ENCODE peak calls at places on chromosome 2, in eight cellular contexts. X, P, G, H, W, K, U and C are unnamed samples. For H3K4me1 and H3K9me3, the result is how much of the 10 kb centered on the place peaks cover.

GRCh38 chr2:127663566-127664064 is 11.7 kb downstream of the LIMS2 start:
- DNase-seq in H (peak), X (no peak), W (no peak), K (no peak), G (no peak), P (no peak), U (no peak), C (no peak)

GRCh38 chr2:217331577-217332139 is 471.8 kb upstream of the TNP1 start:
- DNase-seq in P (no peak), X (no peak), H (no peak), G (peak), K (no peak), U (no peak), W (no peak), C (no peak)

GRCh38 chr2:70181363-70181956 is 9.4 kb downstream of the C2orf42 start:
- DNase-seq in G (no peak), H (peak), W (no peak), X (no peak), K (no peak), U (no peak), P (no peak), C (no peak)

GRCh38 chr2:72332720-72333119 is 185.1 kb upstream of the CYP26B1 start:
- DNase-seq in H (no peak), P (no peak), W (no peak), X (no peak), U (no peak), K (no peak), G (no peak), C (no peak)

GRCh38 chr2:148810081-148810480 is 64.9 kb upstream of the KIF5C start:
- DNase-seq in W (no peak), G (no peak), P (no peak), K (no peak), H (no peak), X (no peak), U (no peak), C (no peak)

GRCh38 chr2:43274721-43275120 is 48.3 kb upstream of the ZFP36L2 start:
- DNase-seq in H (no peak), W (no peak), G (no peak), X (no peak), K (no peak), P (no peak), U (no peak), C (no peak)

GRCh38 chr2:42092084-42092996 is 44.5 kb downstream of the PKDCC start:
- DNase-seq in P (no peak), H (no peak), G (no peak), K (no peak), X (no peak), W (no peak), U (no peak), C (no peak)

GRCh38 chr2:203549406-203549805 is 14.3 kb upstream of the RAPH1 start:
- DNase-seq in G (no peak), U (no peak), H (no peak), W (no peak), P (no peak), X (no peak), K (no peak), C (no peak)

DNA sequence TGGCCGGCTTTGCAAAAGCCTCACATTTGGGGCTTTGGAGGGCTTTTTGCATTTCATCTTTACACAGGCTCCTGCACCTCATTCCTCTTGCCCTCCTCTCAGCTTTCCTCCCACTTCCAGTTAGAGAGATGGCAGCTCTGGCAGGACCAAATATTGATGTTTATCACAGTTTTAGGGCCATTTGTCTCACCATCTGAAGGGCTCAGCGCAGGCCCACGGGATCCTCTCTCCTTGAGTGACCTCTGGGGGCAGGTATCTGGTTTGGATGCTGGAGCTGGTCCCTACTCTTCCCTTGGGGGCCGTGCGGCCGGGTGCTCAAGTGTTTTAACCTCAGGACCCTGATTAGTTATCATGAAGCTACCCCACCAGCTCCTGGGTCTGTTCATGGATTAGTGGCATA is 19.9 kb downstream of the ATOH8 start:
- DNase-seq in X (no peak), W (peak), P (no peak), K (no peak), G (no peak), U (no peak), H (no peak), C (no peak)
- H3K4me1 ChIP-seq in X (under half), W (under half), P (half or more), K (half or more), G (half or more), U (half or more), H (half or more), C (half or more)

GRCh38 chr2:207341816-207342215 is 176.1 kb upstream of the KLF7 start:
- DNase-seq in U (no peak), G (no peak), K (no peak), X (no peak), W (no peak), H (no peak), P (no peak), C (no peak)
- TF ChIP-seq CTCF in U (no peak), G (no peak), K (peak), X (no peak), W (no peak), H (no peak), P (no peak), C (no peak)

GRCh38 chr2:5164806-5165525 is 527.2 kb upstream of the SOX11 start:
- DNase-seq in U (no peak), G (no peak), K (no peak), H (no peak), X (no peak), W (no peak), P (no peak), C (no peak)
- H3K9me3 ChIP-seq in U (under half), G (under half), K (under half), H (under half), X (under half), W (under half), P (under half), C (under half)

GRCh38 chr2:191885650-191886049 is 38.8 kb upstream of the CAVIN2 start:
- DNase-seq in P (no peak), G (no peak), U (no peak), X (no peak), H (no peak), W (no peak), K (no peak), C (no peak)
- H3K4me1 ChIP-seq in P (under half), G (under half), U (under half), X (under half), H (under half), W (under half), K (under half), C (under half)

GRCh38 chr2:111897924-111898702 is at the start of gene MERTK:
- DNase-seq in W (peak), X (peak), U (peak), H (peak), K (peak), P (peak), G (peak), C (peak)

GRCh38 chr2:111898703-111899514 is 502 bp downstream of the MERTK start:
- DNase-seq in G (peak), X (peak), H (no peak), W (no peak), U (no peak), K (peak), P (peak), C (no peak)

GRCh38 chr2:111903930-111904439 is 5.6 kb downstream of the MERTK start:
- DNase-seq in X (no peak), G (no peak), U (no peak), W (no peak), P (no peak), K (no peak), H (no peak), C (no peak)

GRCh38 chr2:111903516-111903915 is 5.1 kb downstream of the MERTK start:
- DNase-seq in P (no peak), H (no peak), G (no peak), X (no peak), K (no peak), U (no peak), W (no peak), C (no peak)

DNA sequence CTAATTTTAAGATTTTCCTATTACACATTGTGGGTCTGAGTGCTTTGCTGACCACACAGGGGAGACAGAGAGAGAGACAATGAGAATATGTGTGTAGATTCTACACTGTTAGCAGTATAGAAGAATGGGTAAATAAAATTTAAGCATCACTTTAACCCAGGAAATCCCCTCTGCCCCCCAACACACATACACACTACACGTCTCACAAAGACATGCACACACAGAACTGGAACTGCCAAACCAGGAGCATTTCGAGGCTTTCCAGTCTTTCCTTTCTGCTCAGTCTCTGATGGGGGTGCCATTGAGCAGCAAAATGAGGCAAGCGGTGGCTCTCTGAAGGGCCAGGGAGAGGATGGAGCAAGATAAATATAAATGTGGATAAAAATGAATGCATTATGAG is 2.5 kb downstream of the MERTK start:
- DNase-seq in X (no peak), G (peak), W (no peak), K (no peak), U (no peak), P (peak), H (no peak), C (no peak)
- TF ChIP-seq CTCF in X (no peak), G (peak), W (no peak), K (peak), U (peak), P (peak), H (peak), C (no peak)

GRCh38 chr2:429142-429541 is 141.3 kb upstream of the ALKAL2 start:
- DNase-seq in W (no peak), X (no peak), K (no peak), G (no peak), P (peak), U (no peak), H (no peak), C (no peak)
- H3K9me3 ChIP-seq in W (under half), X (under half), K (under half), G (under half), P (under half), U (under half), H (under half), C (under half)

GRCh38 chr2:101145406-101145805 is 5.8 kb downstream of the TBC1D8 start:
- DNase-seq in P (no peak), U (no peak), X (no peak), W (no peak), K (no peak), G (no peak), H (no peak), C (no peak)
- H3K4me1 ChIP-seq in P (under half), U (under half), X (under half), W (half or more), K (half or more), G (under half), H (under half), C (half or more)

GRCh38 chr2:210616074-210616473 is 59.7 kb downstream of the CPS1 start:
- DNase-seq in H (no peak), G (no peak), K (no peak), W (no peak), P (no peak), X (no peak), U (no peak), C (no peak)

GRCh38 chr2:210623506-210623905 is 67.1 kb downstream of the CPS1 start:
- DNase-seq in H (no peak), W (no peak), X (no peak), U (no peak), G (no peak), P (no peak), K (no peak), C (no peak)

GRCh38 chr2:210620456-210620855 is 64.1 kb downstream of the CPS1 start:
- DNase-seq in G (no peak), X (no peak), H (no peak), W (no peak), K (no peak), P (no peak), U (no peak), C (no peak)

GRCh38 chr2:210617318-210617717 is 60.9 kb downstream of the CPS1 start:
- DNase-seq in G (no peak), X (no peak), U (no peak), W (no peak), H (no peak), K (no peak), P (no peak), C (no peak)

DNA sequence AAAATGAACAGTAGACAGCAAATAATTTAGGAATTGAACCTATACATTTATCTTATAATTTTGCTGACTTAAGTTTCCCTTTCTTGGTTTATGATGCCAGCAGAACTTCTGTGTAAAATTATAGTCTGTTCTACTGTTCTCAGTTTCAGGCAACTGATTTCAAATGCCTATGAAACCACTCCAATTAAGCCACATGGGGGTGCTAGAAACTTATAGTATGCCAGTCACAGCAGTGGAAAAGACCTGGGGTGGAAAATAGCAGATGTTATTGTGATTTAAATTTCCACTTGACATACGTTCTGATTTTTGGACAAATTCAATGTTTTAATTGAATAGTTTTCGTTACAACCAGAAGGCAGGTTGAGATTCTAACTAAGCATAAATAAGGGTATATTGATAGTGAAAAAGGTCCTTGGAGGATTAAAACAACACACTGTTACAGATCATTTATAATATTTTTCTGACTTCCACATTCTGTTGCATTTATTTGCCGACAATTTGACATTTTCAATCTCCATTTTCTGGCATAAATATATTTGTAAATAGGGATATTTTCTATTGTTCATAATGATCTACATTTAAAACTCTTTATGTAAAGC is 61.4 kb downstream of the CPS1 start:
- DNase-seq in G (no peak), X (no peak), P (no peak), K (no peak), H (no peak), U (no peak), W (no peak), C (no peak)
- TF ChIP-seq CTCF in G (peak), X (no peak), P (peak), K (peak), H (peak), U (peak), W (peak), C (peak)